ENCODE peak calls at places on chromosomes 12 and 14, in five cellular contexts. One of them, this sample, is unnamed.

GRCh38 chr14:85415015-85415712 is 114.8 kb upstream of the FLRT2 start:
- DNase-seq in body of pancreas: peak
- DNase-seq in activated T-cell treated with anti-CD3 and anti-CD28 coated beads for 24 hours: no peak
- DNase-seq in ovary: peak
- DNase-seq in NCI-H2081: peak
- DNase-seq in this sample: no peak

GRCh38 chr12:92304335-92305066 is 158.9 kb upstream of the BTG1 start:
- DNase-seq in body of pancreas: no peak
- DNase-seq in activated T-cell treated with anti-CD3 and anti-CD28 coated beads for 24 hours: no peak
- DNase-seq in ovary: no peak
- DNase-seq in NCI-H2081: no peak
- DNase-seq in this sample: no peak

GRCh38 chr12:111532741-111533140 is 66.4 kb downstream of the ATXN2 start:
- DNase-seq in body of pancreas: no peak
- DNase-seq in NCI-H2081: no peak
- DNase-seq in activated T-cell treated with anti-CD3 and anti-CD28 coated beads for 24 hours: no peak
- DNase-seq in ovary: no peak
- DNase-seq in this sample: no peak

GRCh38 chr14:29310757-29311156 is 544.2 kb downstream of the FOXG1 start:
- DNase-seq in ovary: no peak
- DNase-seq in activated T-cell treated with anti-CD3 and anti-CD28 coated beads for 24 hours: no peak
- DNase-seq in body of pancreas: no peak
- DNase-seq in NCI-H2081: no peak
- DNase-seq in this sample: no peak

GRCh38 chr12:12024958-12025682 is 45.6 kb upstream of the BCL2L14 start:
- DNase-seq in body of pancreas: no peak
- DNase-seq in ovary: no peak
- DNase-seq in NCI-H2081: no peak
- DNase-seq in activated T-cell treated with anti-CD3 and anti-CD28 coated beads for 24 hours: no peak
- DNase-seq in this sample: peak

GRCh38 chr12:24901975-24902461 is 46.9 kb downstream of the BCAT1 start:
- DNase-seq in body of pancreas: no peak
- DNase-seq in NCI-H2081: peak
- DNase-seq in activated T-cell treated with anti-CD3 and anti-CD28 coated beads for 24 hours: no peak
- DNase-seq in ovary: no peak
- DNase-seq in this sample: peak

GRCh38 chr14:32043624-32044023 is 33.5 kb upstream of the ARHGAP5 start:
- DNase-seq in body of pancreas: no peak
- DNase-seq in NCI-H2081: no peak
- DNase-seq in ovary: no peak
- DNase-seq in activated T-cell treated with anti-CD3 and anti-CD28 coated beads for 24 hours: no peak
- DNase-seq in this sample: no peak

GRCh38 chr12:18935371-18935965 is 194.1 kb upstream of the PLEKHA5 start:
- DNase-seq in NCI-H2081: no peak
- DNase-seq in body of pancreas: no peak
- DNase-seq in activated T-cell treated with anti-CD3 and anti-CD28 coated beads for 24 hours: no peak
- DNase-seq in ovary: no peak
- DNase-seq in this sample: no peak

GRCh38 chr14:59018978-59019377 is 169.5 kb upstream of the DAAM1 start:
- DNase-seq in body of pancreas: no peak
- DNase-seq in NCI-H2081: no peak
- DNase-seq in activated T-cell treated with anti-CD3 and anti-CD28 coated beads for 24 hours: no peak
- DNase-seq in ovary: no peak
- DNase-seq in this sample: no peak

GRCh38 chr12:95073698-95074520 is 491 bp upstream of the NR2C1 start:
- DNase-seq in NCI-H2081: no peak
- DNase-seq in activated T-cell treated with anti-CD3 and anti-CD28 coated beads for 24 hours: no peak
- DNase-seq in body of pancreas: peak
- DNase-seq in ovary: peak
- DNase-seq in this sample: no peak

GRCh38 chr12:66629138-66629880 is 49.6 kb downstream of the GRIP1 start:
- DNase-seq in NCI-H2081: peak
- DNase-seq in ovary: no peak
- DNase-seq in activated T-cell treated with anti-CD3 and anti-CD28 coated beads for 24 hours: no peak
- DNase-seq in body of pancreas: peak
- DNase-seq in this sample: no peak

GRCh38 chr12:466039-466438 is 6.3 kb downstream of the B4GALNT3 start:
- DNase-seq in activated T-cell treated with anti-CD3 and anti-CD28 coated beads for 24 hours: no peak
- DNase-seq in ovary: no peak
- DNase-seq in NCI-H2081: no peak
- DNase-seq in body of pancreas: no peak
- DNase-seq in this sample: no peak

GRCh38 chr12:56616244-56616643 is 13.9 kb downstream of the BAZ2A start:
- DNase-seq in activated T-cell treated with anti-CD3 and anti-CD28 coated beads for 24 hours: no peak
- DNase-seq in NCI-H2081: no peak
- DNase-seq in ovary: no peak
- DNase-seq in body of pancreas: no peak
- DNase-seq in this sample: no peak

GRCh38 chr12:105084251-105085250 is at the start of gene ALDH1L2:
- DNase-seq in activated T-cell treated with anti-CD3 and anti-CD28 coated beads for 24 hours: peak
- DNase-seq in ovary: peak
- DNase-seq in body of pancreas: peak
- DNase-seq in NCI-H2081: peak
- DNase-seq in this sample: peak

GRCh38 chr12:126093911-126094310 is 1028.7 kb downstream of the AACS start:
- DNase-seq in NCI-H2081: no peak
- DNase-seq in ovary: no peak
- DNase-seq in body of pancreas: no peak
- DNase-seq in activated T-cell treated with anti-CD3 and anti-CD28 coated beads for 24 hours: no peak
- DNase-seq in this sample: no peak

GRCh38 chr14:50045039-50045711 is 71.2 kb downstream of the VCPKMT start:
- DNase-seq in activated T-cell treated with anti-CD3 and anti-CD28 coated beads for 24 hours: peak
- DNase-seq in body of pancreas: peak
- DNase-seq in NCI-H2081: no peak
- DNase-seq in ovary: peak
- DNase-seq in this sample: peak

GRCh38 chr12:106493531-106493930 is 89.3 kb upstream of the RFX4 start:
- DNase-seq in NCI-H2081: peak
- DNase-seq in activated T-cell treated with anti-CD3 and anti-CD28 coated beads for 24 hours: no peak
- DNase-seq in ovary: no peak
- DNase-seq in body of pancreas: no peak
- DNase-seq in this sample: no peak

GRCh38 chr14:34713681-34714319 is 593 bp downstream of the CFL2 start:
- DNase-seq in NCI-H2081: peak
- DNase-seq in ovary: no peak
- DNase-seq in body of pancreas: peak
- DNase-seq in activated T-cell treated with anti-CD3 and anti-CD28 coated beads for 24 hours: peak
- DNase-seq in this sample: no peak

GRCh38 chr12:15602051-15602672 is 187.0 kb downstream of the EPS8 start:
- DNase-seq in NCI-H2081: no peak
- DNase-seq in ovary: no peak
- DNase-seq in body of pancreas: no peak
- DNase-seq in activated T-cell treated with anti-CD3 and anti-CD28 coated beads for 24 hours: no peak
- DNase-seq in this sample: no peak

GRCh38 chr12:54017027-54017788 is 8.4 kb downstream of the HOXC8 start:
- DNase-seq in activated T-cell treated with anti-CD3 and anti-CD28 coated beads for 24 hours: no peak
- DNase-seq in body of pancreas: no peak
- DNase-seq in NCI-H2081: peak
- DNase-seq in ovary: no peak
- DNase-seq in this sample: no peak

GRCh38 chr12:107344035-107344808 is 250.9 kb upstream of the CRY1 start:
- DNase-seq in NCI-H2081: no peak
- DNase-seq in body of pancreas: no peak
- DNase-seq in ovary: no peak
- DNase-seq in activated T-cell treated with anti-CD3 and anti-CD28 coated beads for 24 hours: no peak
- DNase-seq in this sample: no peak

This sample was measured in T-helper 2 cell.